ENCODE peak calls at places on chromosomes 3 and 15, in four cellular contexts. C is activated CD4-positive, alpha-beta T cell treated with anti-CD3 and anti-CD28 coated beads for 48 hours; E is kidney glomerular epithelial cell; O is uterus. V is an unnamed sample.

GRCh38 chr15:58070801-58071418 is 5.4 kb upstream of the ALDH1A2 start:
- DNase-seq in C (peak; percentile 70), E (peak; percentile 65), O (peak; percentile 67), V (no peak)

GRCh38 chr15:70236306-70237103 is 138.8 kb upstream of the TLE3 start:
- DNase-seq in C (peak; percentile 47), E (peak; percentile 54), O (no peak), V (no peak)

GRCh38 chr3:45166283-45166879 is 20.2 kb upstream of the CDCP1 start:
- DNase-seq in C (no peak), E (no peak), O (no peak), V (no peak)

GRCh38 chr3:151903501-151903991 is 30.1 kb downstream of the SUCNR1 start:
- DNase-seq in C (no peak), E (no peak), O (no peak), V (no peak)

GRCh38 chr3:16332904-16333426 is 68.0 kb downstream of the OXNAD1 start:
- DNase-seq in C (no peak), E (no peak), O (no peak), V (no peak)

GRCh38 chr3:133792171-133792763 is 13.3 kb upstream of the SRPRB start:
- DNase-seq in C (no peak), E (no peak), O (no peak), V (no peak)

GRCh38 chr3:45134758-45135521 is 11.2 kb downstream of the CDCP1 start:
- DNase-seq in C (no peak), E (no peak), O (no peak), V (no peak)

GRCh38 chr15:68196445-68197169 is 8.5 kb downstream of the CALML4 start:
- DNase-seq in C (no peak), E (no peak), O (no peak), V (no peak)

GRCh38 chr15:22811640-22812039 is 25.2 kb downstream of the NIPA1 start:
- DNase-seq in C (peak; percentile 24), E (no peak), O (no peak), V (no peak)

GRCh38 chr3:64238971-64239667 is 13.9 kb upstream of the PRICKLE2 start:
- DNase-seq in C (no peak), E (peak; percentile 97), O (peak; percentile 88), V (no peak)